ENCODE peak calls at places on chromosomes 1 and 21, in six cellular contexts. W is neuronal stem cell, A is H1, M is H9, R is IMR-90, P is mesendoderm. K is an unnamed sample.

GRCh38 chr1:50278352-50278878 is 144.8 kb downstream of the DMRTA2 start:
- DNase-seq in W (no peak), A (no peak), M (no peak), R (no peak), P (no peak), K (no peak)

GRCh38 chr1:29577512-29577911 is 341.2 kb downstream of the PTPRU start:
- DNase-seq in W (no peak), A (no peak), M (peak; percentile 35), R (no peak), P (peak; percentile 53), K (no peak)

GRCh38 chr1:176801553-176802020 is 338.6 kb downstream of the PAPPA2 start:
- DNase-seq in W (no peak), A (no peak), M (no peak), R (no peak), P (peak; percentile 72), K (peak; percentile 19)

GRCh38 chr1:54405894-54406293 is 300 bp downstream of the SSBP3 start:
- DNase-seq in W (no peak), A (no peak), M (no peak), R (no peak), P (no peak), K (no peak)

GRCh38 chr1:204647114-204647804 is 38.3 kb downstream of the LRRN2 start:
- DNase-seq in W (peak; percentile 39), A (no peak), M (peak; percentile 65), R (peak; percentile 70), P (peak; percentile 92), K (peak; percentile 83)

GRCh38 chr1:60228253-60228594 is 154.7 kb upstream of the C1orf87 start:
- DNase-seq in W (no peak), A (no peak), M (no peak), R (no peak), P (no peak), K (no peak)

GRCh38 chr1:116185161-116185701 is 74.0 kb downstream of the MAB21L3 start:
- DNase-seq in W (no peak), A (no peak), M (no peak), R (no peak), P (no peak), K (no peak)

GRCh38 chr1:79040424-79041089 is 34.0 kb upstream of the ADGRL4 start:
- DNase-seq in W (no peak), A (no peak), M (no peak), R (peak; percentile 16), P (no peak), K (no peak)

GRCh38 chr1:178706467-178706866 is 18.6 kb upstream of the RALGPS2 start:
- DNase-seq in W (no peak), A (no peak), M (no peak), R (peak; percentile 79), P (no peak), K (peak; percentile 66)

GRCh38 chr1:66931548-66932124 is 6.8 kb downstream of the MIER1 start:
- DNase-seq in W (no peak), A (no peak), M (no peak), R (no peak), P (no peak), K (no peak)

GRCh38 chr1:37676281-37677243 is 15.8 kb upstream of the CDCA8 start:
- DNase-seq in W (no peak), A (no peak), M (no peak), R (no peak), P (no peak), K (no peak)

GRCh38 chr1:245212221-245212710 is 57.5 kb downstream of the KIF26B start:
- DNase-seq in W (no peak), A (no peak), M (no peak), R (no peak), P (no peak), K (no peak)

GRCh38 chr1:105909811-105910210 is 1146.7 kb upstream of the PRMT6 start:
- DNase-seq in W (no peak), A (no peak), M (peak; percentile 29), R (no peak), P (peak; percentile 48), K (no peak)

GRCh38 chr1:232250838-232251237 is 379.1 kb downstream of the SIPA1L2 start:
- DNase-seq in W (no peak), A (no peak), M (no peak), R (no peak), P (peak; percentile 85), K (no peak)

GRCh38 chr21:38948377-38948776 is 142.6 kb downstream of the ETS2 start:
- DNase-seq in W (no peak), A (no peak), M (no peak), R (peak; percentile 52), P (no peak), K (no peak)

GRCh38 chr1:6208723-6209660 is 3.1 kb downstream of the RNF207 start:
- DNase-seq in W (peak; percentile 37), A (peak; percentile 67), M (peak; percentile 61), R (peak; percentile 42), P (peak; percentile 50), K (peak; percentile 62)

GRCh38 chr21:35021546-35021945 is 27.6 kb downstream of the RUNX1 start:
- DNase-seq in W (no peak), A (no peak), M (no peak), R (no peak), P (no peak), K (no peak)

GRCh38 chr1:48079096-48079495 is 81.9 kb upstream of the TRABD2B start:
- DNase-seq in W (no peak), A (no peak), M (no peak), R (no peak), P (no peak), K (no peak)

GRCh38 chr1:225694151-225694603 is 41.3 kb upstream of the ENAH start:
- DNase-seq in W (no peak), A (no peak), M (no peak), R (peak; percentile 56), P (peak; percentile 87), K (peak; percentile 79)

GRCh38 chr21:43959231-43960041 is 52.7 kb upstream of the TRAPPC10 start:
- DNase-seq in W (no peak), A (no peak), M (no peak), R (no peak), P (no peak), K (no peak)

GRCh38 chr1:229225331-229225782 is 45.6 kb upstream of the RAB4A start:
- DNase-seq in W (no peak), A (peak; percentile 43), M (no peak), R (no peak), P (no peak), K (no peak)

GRCh38 chr1:162632234-162632666 is at the start of gene DDR2:
- DNase-seq in W (no peak), A (no peak), M (no peak), R (peak; percentile 96), P (peak; percentile 77), K (peak; percentile 82)

GRCh38 chr1:112264553-112264952 is 131.5 kb upstream of the CTTNBP2NL start:
- DNase-seq in W (no peak), A (no peak), M (no peak), R (no peak), P (no peak), K (peak; percentile 76)

GRCh38 chr21:32492376-32492775 is 79.9 kb downstream of the EVA1C start:
- DNase-seq in W (no peak), A (no peak), M (no peak), R (no peak), P (no peak), K (no peak)

GRCh38 chr1:8419861-8420260 is 101.9 kb downstream of the SLC45A1 start:
- DNase-seq in W (no peak), A (no peak), M (no peak), R (no peak), P (no peak), K (no peak)

GRCh38 chr1:36456391-36456928 is 6.2 kb upstream of the OSCP1 start:
- DNase-seq in W (no peak), A (no peak), M (no peak), R (no peak), P (no peak), K (no peak)
- H2AK5ac ChIP-seq in W (no peak overlapping the region), A (no peak overlapping the region), M (no peak overlapping the region), R (no peak overlapping the region), P (no peak overlapping the region), K (no peak overlapping the region)

DNA sequence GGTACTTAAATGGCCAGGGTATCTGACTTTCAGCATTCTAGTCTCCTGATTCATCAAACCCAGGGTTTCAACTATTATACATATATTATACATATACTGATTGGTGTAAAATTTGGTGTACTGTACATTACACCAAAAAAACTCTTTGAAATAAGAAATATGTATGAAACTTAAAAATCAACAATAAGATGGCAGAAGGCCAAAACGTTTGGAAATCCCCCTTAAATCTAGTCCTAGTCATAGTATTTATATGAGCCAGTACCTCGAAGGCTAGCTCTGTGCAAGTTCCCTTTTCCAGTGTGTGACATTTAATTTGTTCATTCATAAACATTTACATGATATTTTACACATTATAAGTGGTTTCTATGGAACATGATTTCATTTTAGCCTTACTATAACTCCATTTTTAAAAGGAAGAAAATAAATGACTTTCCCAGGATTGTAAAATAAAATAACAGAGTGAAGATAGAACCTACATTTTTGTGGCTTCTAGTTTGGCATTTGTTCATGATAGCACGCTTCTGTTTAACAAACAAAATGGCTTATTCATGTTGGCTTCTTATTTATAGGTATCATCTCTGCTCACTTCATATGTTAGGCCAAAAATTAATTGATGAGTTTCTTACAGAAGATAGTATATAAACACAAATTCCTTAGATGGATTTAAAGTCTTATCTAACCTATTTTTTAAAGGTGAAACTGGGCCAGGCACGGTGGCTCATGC is 18.8 kb upstream of the ZNF281 start:
- DNase-seq in W (no peak), A (no peak), M (no peak), R (peak; percentile 68), P (no peak), K (peak; percentile 47)
- H3K9ac ChIP-seq in W (no peak overlapping the region), A (no peak overlapping the region), M (no peak overlapping the region), R (no peak overlapping the region), P (no peak overlapping the region), K (peak overlapping the region; percentile 69)

GRCh38 chr1:212754715-212755114 is 36.9 kb downstream of the NSL1 start:
- DNase-seq in W (no peak), A (no peak), M (no peak), R (no peak), P (peak; percentile 34), K (peak; percentile 24)
- H3K4me2 ChIP-seq in W (no peak overlapping the region), A (no peak overlapping the region), M (no peak overlapping the region), R (no peak overlapping the region), P (no peak overlapping the region), K (no peak overlapping the region)

GRCh38 chr1:228045405-228045804 is 37.1 kb upstream of the ARF1 start:
- DNase-seq in W (no peak), A (peak; percentile 41), M (no peak), R (no peak), P (no peak), K (no peak)

GRCh38 chr1:228046421-228047182 is 35.9 kb upstream of the ARF1 start:
- DNase-seq in W (no peak), A (peak; percentile 37), M (no peak), R (no peak), P (no peak), K (no peak)

GRCh38 chr1:228043281-228043845 is 36.6 kb downstream of the WNT3A start:
- DNase-seq in W (no peak), A (peak; percentile 17), M (peak; percentile 7), R (peak; percentile 29), P (no peak), K (no peak)

GRCh38 chr1:228045871-228046270 is 36.6 kb upstream of the ARF1 start:
- DNase-seq in W (no peak), A (peak; percentile 47), M (peak; percentile 29), R (no peak), P (no peak), K (no peak)

DNA sequence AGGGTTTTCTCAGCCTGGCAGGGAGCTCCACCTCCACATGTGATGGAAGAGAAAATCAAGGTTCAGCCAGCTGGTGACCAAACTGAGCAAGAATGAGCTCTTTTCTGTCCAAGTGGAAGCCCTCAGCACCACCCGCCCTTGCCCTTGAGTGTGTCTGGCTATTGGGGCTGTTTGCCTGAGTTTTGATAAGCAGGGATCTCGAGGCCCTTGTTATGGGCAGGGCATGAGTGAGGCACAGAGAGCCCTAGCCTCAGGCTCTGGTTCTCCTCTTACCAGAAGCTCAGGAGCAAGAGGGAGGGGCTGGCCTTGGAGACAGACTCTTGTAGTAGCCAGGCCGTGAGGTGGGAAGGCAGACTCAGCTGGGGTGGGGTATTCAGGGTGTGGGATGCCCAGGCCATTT is 37.5 kb upstream of the ARF1 start:
- DNase-seq in W (no peak), A (peak; percentile 33), M (peak; percentile 21), R (no peak), P (no peak), K (no peak)
- H2AK5ac ChIP-seq in W (peak overlapping the region; percentile 44), A (no peak overlapping the region), M (no peak overlapping the region), R (no peak overlapping the region), P (no peak overlapping the region), K (no peak overlapping the region)